ENCODE peak calls at places on chromosomes 6 and 20, in five cellular contexts. One of them, this sample, is unnamed.

GRCh38 chr6:157335829-157336228 is 12.5 kb upstream of the TMEM242 start:
- DNase-seq in K562: peak
- DNase-seq in A549: no peak
- DNase-seq in GM23338: peak
- DNase-seq in GM12878: no peak
- DNase-seq in this sample: no peak

GRCh38 chr6:151961809-151962208 is 154.3 kb downstream of the ESR1 start:
- DNase-seq in K562: no peak
- DNase-seq in A549: no peak
- DNase-seq in GM23338: no peak
- DNase-seq in GM12878: no peak
- DNase-seq in this sample: no peak

GRCh38 chr6:100381111-100381510 is 83.6 kb downstream of the SIM1 start:
- DNase-seq in K562: no peak
- DNase-seq in A549: no peak
- DNase-seq in GM23338: no peak
- DNase-seq in GM12878: no peak
- DNase-seq in this sample: no peak

GRCh38 chr6:89117285-89118108 is at the start of gene SRSF12:
- DNase-seq in K562: no peak
- DNase-seq in A549: peak
- DNase-seq in GM23338: peak
- DNase-seq in GM12878: no peak
- DNase-seq in this sample: no peak

GRCh38 chr6:146634022-146634421 is 35.2 kb downstream of the ADGB start:
- DNase-seq in K562: no peak
- DNase-seq in A549: no peak
- DNase-seq in GM23338: no peak
- DNase-seq in GM12878: no peak
- DNase-seq in this sample: no peak

GRCh38 chr6:14123331-14124105 is 5.9 kb downstream of the CD83 start:
- DNase-seq in K562: no peak
- DNase-seq in A549: no peak
- DNase-seq in GM23338: no peak
- DNase-seq in GM12878: no peak
- DNase-seq in this sample: no peak

GRCh38 chr6:79949235-79949634 is 1.9 kb upstream of the ELOVL4 start:
- DNase-seq in K562: peak
- DNase-seq in A549: peak
- DNase-seq in GM23338: peak
- DNase-seq in GM12878: peak
- DNase-seq in this sample: peak

GRCh38 chr6:11750682-11751081 is 27.9 kb downstream of the ADTRP start:
- DNase-seq in K562: no peak
- DNase-seq in A549: no peak
- DNase-seq in GM23338: no peak
- DNase-seq in GM12878: no peak
- DNase-seq in this sample: no peak

GRCh38 chr6:100665041-100665380 is 200.3 kb upstream of the SIM1 start:
- DNase-seq in K562: no peak
- DNase-seq in A549: no peak
- DNase-seq in GM23338: peak
- DNase-seq in GM12878: peak
- DNase-seq in this sample: no peak

GRCh38 chr6:139296927-139297326 is 5.1 kb upstream of the TXLNB start:
- DNase-seq in K562: no peak
- DNase-seq in A549: no peak
- DNase-seq in GM23338: no peak
- DNase-seq in GM12878: no peak
- DNase-seq in this sample: no peak

GRCh38 chr6:157518399-157519250 is 137.6 kb downstream of the ZDHHC14 start:
- DNase-seq in K562: peak
- DNase-seq in A549: peak
- DNase-seq in GM23338: peak
- DNase-seq in GM12878: no peak
- DNase-seq in this sample: no peak

GRCh38 chr6:14228571-14228970 is 111.0 kb downstream of the CD83 start:
- DNase-seq in K562: no peak
- DNase-seq in A549: no peak
- DNase-seq in GM23338: no peak
- DNase-seq in GM12878: no peak
- DNase-seq in this sample: no peak

GRCh38 chr6:135298455-135298854 is 117.3 kb downstream of the MYB start:
- DNase-seq in K562: no peak
- DNase-seq in A549: no peak
- DNase-seq in GM23338: no peak
- DNase-seq in GM12878: no peak
- DNase-seq in this sample: no peak

GRCh38 chr6:88339816-88340215 is 173.7 kb upstream of the CNR1 start:
- DNase-seq in K562: no peak
- DNase-seq in A549: no peak
- DNase-seq in GM23338: no peak
- DNase-seq in GM12878: no peak
- DNase-seq in this sample: no peak

GRCh38 chr6:17086469-17086868 is 15.4 kb upstream of the STMND1 start:
- DNase-seq in K562: peak
- DNase-seq in A549: peak
- DNase-seq in GM23338: peak
- DNase-seq in GM12878: no peak
- DNase-seq in this sample: peak

GRCh38 chr6:26575494-26575939 is 21.2 kb upstream of the ABT1 start:
- DNase-seq in K562: peak
- DNase-seq in A549: no peak
- DNase-seq in GM23338: peak
- DNase-seq in GM12878: no peak
- DNase-seq in this sample: no peak

GRCh38 chr6:53461682-53462081 is 83.2 kb downstream of the GCLC start:
- DNase-seq in K562: no peak
- DNase-seq in A549: no peak
- DNase-seq in GM23338: peak
- DNase-seq in GM12878: no peak
- DNase-seq in this sample: no peak

GRCh38 chr6:45474376-45474775 is 96.6 kb upstream of the SUPT3H start:
- DNase-seq in K562: no peak
- DNase-seq in A549: no peak
- DNase-seq in GM23338: no peak
- DNase-seq in GM12878: no peak
- DNase-seq in this sample: no peak

GRCh38 chr6:4819706-4820283 is 43.6 kb downstream of the CDYL start:
- DNase-seq in K562: no peak
- DNase-seq in A549: no peak
- DNase-seq in GM23338: no peak
- DNase-seq in GM12878: no peak
- DNase-seq in this sample: no peak

GRCh38 chr6:64505312-64505711 is 869.7 kb downstream of the PHF3 start:
- DNase-seq in K562: peak
- DNase-seq in A549: no peak
- DNase-seq in GM23338: peak
- DNase-seq in GM12878: no peak
- DNase-seq in this sample: peak

GRCh38 chr6:2021713-2022125 is 223.7 kb downstream of the GMDS start:
- DNase-seq in K562: no peak
- DNase-seq in A549: no peak
- DNase-seq in GM23338: no peak
- DNase-seq in GM12878: no peak
- DNase-seq in this sample: no peak

GRCh38 chr20:19403549-19403948 is 191.1 kb downstream of the SLC24A3 start:
- DNase-seq in K562: no peak
- DNase-seq in A549: no peak
- DNase-seq in GM23338: peak
- DNase-seq in GM12878: no peak
- DNase-seq in this sample: no peak

DNA sequence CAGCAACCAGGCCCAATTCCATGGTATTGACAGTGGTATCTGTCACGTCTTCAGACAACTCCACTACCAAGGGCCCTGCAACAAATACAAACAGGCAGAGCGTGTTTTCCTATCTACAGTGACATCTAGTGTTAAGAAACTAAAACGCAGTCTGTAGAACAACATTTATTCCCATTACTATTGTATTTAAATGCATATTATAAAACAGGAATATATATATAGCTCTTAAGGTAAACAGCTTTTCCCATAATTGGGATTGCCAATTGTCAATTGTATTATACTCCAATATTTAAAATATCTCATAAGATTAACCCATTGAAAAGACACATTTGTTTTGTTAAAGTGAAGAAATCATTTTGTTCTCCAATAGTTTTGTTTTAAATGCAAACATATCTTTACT is 97.2 kb downstream of the KIF16B start:
- DNase-seq in K562: peak
- DNase-seq in A549: peak
- DNase-seq in GM23338: peak
- DNase-seq in GM12878: peak
- DNase-seq in this sample: peak
- TF ChIP-seq JUNB in K562: no peak
- TF ChIP-seq JUNB in A549: no peak
- TF ChIP-seq JUNB in GM23338: no peak
- TF ChIP-seq JUNB in GM12878: no peak
- TF ChIP-seq JUNB in this sample: no peak

DNA sequence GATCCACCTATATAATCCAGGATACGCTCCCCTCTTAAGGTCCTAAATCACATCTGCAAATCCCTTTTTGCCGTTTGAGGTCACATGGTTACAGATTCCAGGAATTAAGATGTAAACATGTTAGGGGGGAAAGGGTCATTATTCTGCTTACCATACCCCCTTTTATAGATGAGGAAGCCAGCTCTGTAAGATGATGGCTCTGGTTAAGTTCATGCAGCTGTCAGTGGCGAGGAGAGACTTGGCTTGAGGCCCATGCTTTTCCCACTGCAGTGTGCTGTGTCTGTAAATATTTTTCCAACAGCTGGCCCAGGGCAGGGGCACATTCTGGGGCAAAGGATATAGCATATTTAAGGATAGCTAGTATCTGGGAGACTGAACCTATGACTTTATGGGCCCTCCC is 114.5 kb downstream of the TNFRSF21 start:
- DNase-seq in K562: no peak
- DNase-seq in A549: no peak
- DNase-seq in GM23338: no peak
- DNase-seq in GM12878: no peak
- DNase-seq in this sample: no peak
- TF ChIP-seq JUNB in K562: no peak
- TF ChIP-seq JUNB in A549: no peak
- TF ChIP-seq JUNB in GM23338: no peak
- TF ChIP-seq JUNB in GM12878: no peak
- TF ChIP-seq JUNB in this sample: no peak

DNA sequence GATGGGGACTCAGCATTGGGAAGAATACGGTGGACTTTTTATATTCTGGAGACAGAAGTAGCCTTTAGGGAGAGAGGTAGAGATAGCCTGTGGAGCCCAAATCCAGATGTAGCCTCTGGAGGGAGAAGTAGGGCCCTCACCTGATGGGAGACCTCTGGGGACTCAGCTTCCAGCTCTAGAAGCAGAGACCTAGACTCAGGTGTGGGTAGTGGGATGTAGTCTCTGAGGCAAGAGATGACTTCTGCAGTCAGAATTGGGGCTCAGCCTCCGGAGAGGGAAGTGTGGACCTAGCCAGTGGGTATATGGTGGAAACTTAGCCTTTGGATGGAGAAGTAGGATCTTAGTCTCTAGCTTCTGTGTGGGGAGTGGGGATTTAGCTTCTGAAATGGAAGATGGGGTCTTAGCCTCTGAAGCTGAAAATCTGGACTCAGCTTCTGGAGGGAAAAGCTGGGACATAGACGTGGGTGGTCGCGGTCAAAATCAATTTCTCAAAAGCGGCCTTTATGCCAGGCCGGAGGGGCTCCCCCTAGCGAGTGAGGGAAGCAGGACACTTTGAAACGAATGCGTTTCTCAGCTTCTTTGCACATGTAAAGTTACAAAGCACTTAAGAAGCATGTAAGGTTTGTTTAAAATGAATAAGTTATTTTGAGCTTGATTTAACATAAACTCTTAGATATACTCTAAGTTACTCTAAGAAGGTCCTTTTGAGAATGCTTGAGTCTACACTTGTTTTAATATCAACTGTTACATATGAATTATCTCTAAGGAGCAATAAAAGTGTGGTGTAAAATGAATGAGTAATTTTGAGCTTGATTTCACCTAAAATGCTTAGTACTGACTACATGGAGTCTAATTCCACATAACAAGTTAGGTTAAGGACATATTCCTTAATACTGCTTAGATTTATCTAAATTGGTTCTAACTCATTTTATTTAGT is 12.9 kb upstream of the ZNF343 start:
- DNase-seq in K562: peak
- DNase-seq in A549: peak
- DNase-seq in GM23338: peak
- DNase-seq in GM12878: no peak
- DNase-seq in this sample: peak
- TF ChIP-seq JUNB in K562: no peak
- TF ChIP-seq JUNB in A549: no peak
- TF ChIP-seq JUNB in GM23338: no peak
- TF ChIP-seq JUNB in GM12878: no peak
- TF ChIP-seq JUNB in this sample: no peak

GRCh38 chr6:319177-320131 is 27.2 kb downstream of the DUSP22 start:
- DNase-seq in K562: no peak
- DNase-seq in A549: no peak
- DNase-seq in GM23338: no peak
- DNase-seq in GM12878: peak
- DNase-seq in this sample: no peak

GRCh38 chr6:322205-322930 is 30.1 kb downstream of the DUSP22 start:
- DNase-seq in K562: peak
- DNase-seq in A549: no peak
- DNase-seq in GM23338: peak
- DNase-seq in GM12878: no peak
- DNase-seq in this sample: no peak

GRCh38 chr6:321158-321438 is 28.8 kb downstream of the DUSP22 start:
- DNase-seq in K562: no peak
- DNase-seq in A549: no peak
- DNase-seq in GM23338: no peak
- DNase-seq in GM12878: no peak
- DNase-seq in this sample: no peak

GRCh38 chr6:318265-318890 is 26.1 kb downstream of the DUSP22 start:
- DNase-seq in K562: no peak
- DNase-seq in A549: no peak
- DNase-seq in GM23338: no peak
- DNase-seq in GM12878: no peak
- DNase-seq in this sample: no peak

DNA sequence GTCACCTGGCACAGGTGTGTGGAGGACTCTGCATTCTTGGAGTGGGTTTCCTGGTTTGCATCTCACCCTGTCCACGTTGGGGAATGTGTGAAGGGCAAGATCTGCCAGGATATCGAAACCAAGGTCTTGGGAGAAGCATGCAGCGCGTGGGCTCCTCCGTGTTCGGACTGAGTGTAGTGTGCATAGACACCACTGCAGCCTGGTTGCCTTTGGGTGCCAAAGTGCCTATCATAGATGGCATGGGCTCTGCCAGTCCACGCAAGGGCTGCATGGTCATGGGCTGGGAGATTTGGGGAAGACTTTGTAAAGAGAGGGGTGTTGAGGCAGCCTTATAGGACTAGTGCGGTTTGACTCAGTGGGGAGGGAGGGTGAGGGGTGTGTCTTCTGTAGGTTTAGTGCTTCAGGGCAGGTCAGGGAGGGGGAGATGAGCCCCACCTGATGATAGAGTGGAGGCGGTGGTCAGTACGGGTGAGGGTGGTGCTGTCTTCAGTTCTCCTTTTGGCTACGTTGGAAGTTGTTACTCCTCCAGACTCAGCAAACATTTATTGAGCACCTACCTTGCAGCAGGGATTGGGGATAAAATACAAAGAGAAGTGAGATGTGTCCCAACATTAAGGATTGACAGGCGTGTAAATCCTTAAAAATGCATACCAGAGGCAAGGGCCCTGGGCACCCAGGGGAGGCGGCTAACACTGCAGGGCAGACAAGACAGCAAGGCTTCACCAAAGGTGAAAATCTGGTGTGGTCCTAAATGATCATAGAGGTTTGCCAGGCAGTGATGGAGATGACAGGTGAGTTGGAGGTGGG is 28.3 kb downstream of the DUSP22 start:
- DNase-seq in K562: no peak
- DNase-seq in A549: no peak
- DNase-seq in GM23338: no peak
- DNase-seq in GM12878: no peak
- DNase-seq in this sample: no peak
- TF ChIP-seq JUNB in K562: no peak
- TF ChIP-seq JUNB in A549: no peak
- TF ChIP-seq JUNB in GM23338: no peak
- TF ChIP-seq JUNB in GM12878: no peak
- TF ChIP-seq JUNB in this sample: no peak

This sample was measured in HepG2.